ENCODE peak calls at places on chromosomes 6 and 20, in ten cellular contexts. F is breast epithelium, P is esophagus squamous epithelium, V is uterus, T is adrenal gland, C is HCT116, H is A549, G is IMR-90, M is body of pancreas, N is ovary. Q is an unnamed sample.

GRCh38 chr20:24469116-24470030 is at the start of gene SYNDIG1:
- DNase-seq in T (no peak), N (no peak), F (no peak), P (no peak), C (no peak), G (no peak), H (peak; percentile 17), M (no peak), V (peak; percentile 28), Q (peak; percentile 48)

GRCh38 chr6:1760876-1761275 is 151.2 kb downstream of the FOXC1 start:
- DNase-seq in V (no peak), G (no peak), M (no peak), C (no peak), N (no peak), H (no peak), F (no peak), T (no peak), P (no peak), Q (no peak)

GRCh38 chr6:53725791-53726575 is 60.4 kb upstream of the KLHL31 start:
- DNase-seq in V (peak; percentile 76), T (peak; percentile 71), H (peak; percentile 74), C (no peak), M (peak; percentile 86), P (no peak), F (peak; percentile 74), G (peak; percentile 69), N (peak; percentile 78), Q (peak; percentile 86)

GRCh38 chr20:2151805-2152727 is 50.4 kb downstream of the STK35 start:
- DNase-seq in G (peak; percentile 64), N (no peak), V (peak; percentile 34), M (no peak), T (no peak), C (no peak), F (no peak), H (peak; percentile 31), P (no peak), Q (no peak)

GRCh38 chr6:84638286-84638685 is 126.1 kb downstream of the TBX18 start:
- DNase-seq in H (no peak), T (no peak), C (no peak), M (no peak), P (no peak), N (no peak), G (no peak), V (no peak), F (no peak), Q (no peak)

GRCh38 chr6:111486475-111486874 is 3.5 kb upstream of the REV3L start:
- DNase-seq in T (no peak), M (no peak), F (no peak), H (no peak), C (no peak), G (no peak), P (no peak), V (no peak), N (no peak), Q (no peak)

GRCh38 chr6:34573567-34574183 is 17.5 kb upstream of the SPDEF start:
- DNase-seq in T (no peak), P (no peak), C (no peak), M (no peak), G (no peak), V (no peak), N (no peak), F (no peak), H (no peak), Q (no peak)

GRCh38 chr6:113995632-113996031 is 24.7 kb upstream of the HDAC2 start:
- DNase-seq in M (peak; percentile 28), V (peak; percentile 26), F (no peak), T (peak; percentile 54), C (peak; percentile 61), H (peak; percentile 58), P (no peak), N (no peak), G (peak; percentile 98), Q (peak; percentile 69)

GRCh38 chr6:79048611-79049010 is 29.4 kb downstream of the PHIP start:
- DNase-seq in H (peak; percentile 45), F (no peak), V (no peak), T (peak; percentile 8), P (no peak), M (peak; percentile 13), N (no peak), C (peak; percentile 34), G (peak; percentile 31), Q (no peak)

GRCh38 chr6:105320766-105321165 is 82.1 kb downstream of the PREP start:
- DNase-seq in M (peak; percentile 59), C (no peak), F (no peak), G (no peak), H (no peak), T (no peak), V (no peak), N (no peak), P (no peak), Q (no peak)

GRCh38 chr6:110190726-110191125 is 10.5 kb downstream of the CDC40 start:
- DNase-seq in P (no peak), C (no peak), V (no peak), T (no peak), N (no peak), H (no peak), G (no peak), F (no peak), M (no peak), Q (no peak)

GRCh38 chr6:66226099-66226498 is 519.1 kb upstream of the EYS start:
- DNase-seq in G (no peak), N (no peak), V (no peak), M (no peak), P (no peak), H (peak; percentile 14), T (no peak), F (no peak), C (no peak), Q (no peak)

GRCh38 chr20:48983423-48984400 is 62.2 kb downstream of the ARFGEF2 start:
- DNase-seq in T (peak; percentile 90), P (no peak), N (no peak), H (peak; percentile 66), M (peak; percentile 80), F (no peak), C (no peak), V (no peak), G (peak; percentile 91), Q (no peak)

GRCh38 chr6:151137441-151137984 is 102.3 kb upstream of the AKAP12 start:
- DNase-seq in G (no peak), F (no peak), V (no peak), H (no peak), C (no peak), P (no peak), M (no peak), N (no peak), T (no peak), Q (no peak)

DNA sequence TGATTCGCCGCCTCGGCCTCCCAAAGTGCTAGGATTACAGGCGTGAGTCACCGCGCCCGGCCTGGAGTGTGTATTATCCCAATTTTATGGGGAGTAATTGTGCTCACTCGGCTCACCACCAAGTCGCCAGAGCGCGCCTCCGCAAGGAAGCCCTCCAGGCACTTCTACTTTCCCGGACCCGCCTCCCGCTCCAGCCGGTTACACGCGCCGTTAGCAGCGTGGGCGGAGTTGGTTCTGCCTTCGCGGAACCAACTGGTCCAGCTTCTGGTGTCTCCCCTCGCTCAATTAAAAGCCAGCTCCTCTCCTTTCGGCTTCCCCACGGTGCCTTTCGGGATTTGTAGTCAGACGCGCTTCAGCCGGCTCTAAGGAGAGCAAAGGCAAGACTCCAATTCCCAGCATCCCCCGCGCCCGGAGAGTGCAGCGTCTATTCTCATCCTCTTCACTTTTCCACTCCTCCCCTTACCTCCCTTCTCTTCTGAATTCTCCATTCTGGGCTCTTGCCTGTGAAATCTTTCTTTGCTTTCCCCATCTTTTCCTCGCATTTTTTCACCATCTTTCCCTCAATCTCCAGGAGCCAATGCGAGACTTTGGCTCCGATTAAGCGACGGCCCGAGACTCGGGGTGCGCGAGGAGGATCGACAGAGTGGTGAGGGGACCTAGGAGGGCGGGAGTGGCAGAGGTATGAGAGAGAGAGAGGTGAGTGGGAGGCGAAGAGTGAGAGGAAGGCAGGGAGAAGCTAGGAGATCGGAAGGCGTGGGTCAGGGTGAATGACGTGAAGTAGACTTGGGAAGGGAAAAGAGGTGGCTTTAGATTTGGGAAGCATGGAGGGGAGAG is at the start of gene GTF2H4:
- DNase-seq in G (peak; percentile 98), C (peak; percentile 99), T (peak; percentile 98), H (peak; percentile 97), V (peak; percentile 97), P (peak; percentile 81), M (peak; percentile 96), F (peak; percentile 92), N (peak; percentile 95), Q (peak; percentile 98)
- TF ChIP-seq POLR2A in G (no peak), C (no peak), T (peak; percentile 63), H (no peak), V (no peak), P (no peak), M (no peak), F (no peak), N (peak; percentile 5), Q (no peak)

GRCh38 chr20:19750207-19750606 is 7.9 kb upstream of the RIN2 start:
- DNase-seq in H (no peak), G (no peak), M (no peak), C (no peak), P (no peak), N (no peak), T (no peak), V (no peak), F (no peak), Q (no peak)
- H3K27ac ChIP-seq in H (no peak overlapping the region), G (no peak overlapping the region), M (no peak overlapping the region), C (no peak overlapping the region), P (peak overlapping the region; percentile 82), N (no peak overlapping the region), T (no peak overlapping the region), V (no peak overlapping the region), F (no peak overlapping the region), Q (no peak overlapping the region)

GRCh38 chr6:57089687-57090457 is at the start of gene ZNF451:
- DNase-seq in N (peak; percentile 97), C (peak; percentile 90), M (peak; percentile 97), T (peak; percentile 98), P (peak; percentile 90), V (peak; percentile 98), F (peak; percentile 95), H (peak; percentile 93), G (peak; percentile 95), Q (peak; percentile 99)
- TF ChIP-seq POLR2A in N (peak; percentile 81), C (peak; percentile 29), M (peak; percentile 66), T (peak; percentile 98), P (no peak), V (peak; percentile 92), F (peak; percentile 34), H (peak; percentile 36), G (peak; percentile 87), Q (peak; percentile 92)

GRCh38 chr20:37728635-37728983 is 34.8 kb downstream of the CTNNBL1 start:
- DNase-seq in N (no peak), V (no peak), P (no peak), C (no peak), H (no peak), G (no peak), T (no peak), M (no peak), F (no peak), Q (no peak)

GRCh38 chr20:37726321-37726720 is 32.5 kb downstream of the CTNNBL1 start:
- DNase-seq in F (no peak), P (no peak), T (no peak), N (no peak), G (no peak), C (no peak), M (no peak), H (no peak), V (no peak), Q (no peak)

GRCh38 chr20:37729452-37729851 is 35.6 kb downstream of the CTNNBL1 start:
- DNase-seq in M (no peak), V (no peak), T (no peak), H (no peak), G (no peak), F (no peak), N (no peak), C (no peak), P (no peak), Q (no peak)

GRCh38 chr20:37727957-37728634 is 34.3 kb downstream of the CTNNBL1 start:
- DNase-seq in F (no peak), M (no peak), C (no peak), H (no peak), T (no peak), P (no peak), G (no peak), V (no peak), N (no peak), Q (no peak)

GRCh38 chr20:37727247-37727956 is 33.6 kb downstream of the CTNNBL1 start:
- DNase-seq in C (no peak), G (no peak), P (no peak), V (no peak), F (no peak), M (no peak), T (no peak), H (no peak), N (no peak), Q (no peak)
- H3K27ac ChIP-seq in C (no peak overlapping the region), G (no peak overlapping the region), P (no peak overlapping the region), V (no peak overlapping the region), F (no peak overlapping the region), M (no peak overlapping the region), T (no peak overlapping the region), H (no peak overlapping the region), N (no peak overlapping the region), Q (peak overlapping the region; percentile 32)